ENCODE peak calls at places on chromosomes 5 and 9, in five cellular contexts. Z, X, M, I and Y are unnamed samples.

GRCh38 chr9:17531642-17532254 is 47.1 kb upstream of the SH3GL2 start:
- DNase-seq in Z (peak; percentile 82), X (no peak), M (no peak), I (no peak), Y (peak; percentile 53)

GRCh38 chr5:76406014-76406413 is 2.9 kb downstream of the IQGAP2 start:
- DNase-seq in Z (no peak), X (no peak), M (no peak), I (no peak), Y (no peak)

GRCh38 chr5:148740966-148741742 is 85.3 kb upstream of the ADRB2 start:
- DNase-seq in Z (peak; percentile 56), X (no peak), M (no peak), I (no peak), Y (peak; percentile 77)

GRCh38 chr9:110370316-110370715 is 32.7 kb upstream of the TXNDC8 start:
- DNase-seq in Z (no peak), X (no peak), M (no peak), I (no peak), Y (peak; percentile 87)

GRCh38 chr5:174355208-174355612 is 309.7 kb downstream of the NSG2 start:
- DNase-seq in Z (no peak), X (no peak), M (no peak), I (no peak), Y (peak; percentile 87)

GRCh38 chr9:131627846-131628820 is 82.8 kb downstream of the PRRT1B start:
- DNase-seq in Z (no peak), X (peak; percentile 85), M (no peak), I (peak; percentile 88), Y (no peak)

GRCh38 chr9:74742792-74743389 is 144.8 kb downstream of the TRPM6 start:
- DNase-seq in Z (peak; percentile 66), X (no peak), M (no peak), I (no peak), Y (peak; percentile 26)

GRCh38 chr5:109619661-109620060 is 70.1 kb upstream of the MAN2A1 start:
- DNase-seq in Z (no peak), X (no peak), M (no peak), I (no peak), Y (no peak)

GRCh38 chr9:122314193-122314592 is 49.5 kb downstream of the MRRF start:
- DNase-seq in Z (no peak), X (no peak), M (no peak), I (no peak), Y (no peak)

GRCh38 chr9:72858089-72858912 is 94.6 kb downstream of the ALDH1A1 start:
- DNase-seq in Z (no peak), X (peak; percentile 46), M (no peak), I (no peak), Y (no peak)

GRCh38 chr9:93081081-93081529 is 14.9 kb upstream of the CARD19 start:
- DNase-seq in Z (no peak), X (no peak), M (peak; percentile 17), I (peak; percentile 19), Y (no peak)

GRCh38 chr9:110432253-110432652 is 94.6 kb upstream of the TXNDC8 start:
- DNase-seq in Z (no peak), X (no peak), M (no peak), I (no peak), Y (no peak)

GRCh38 chr9:21812945-21813568 is 10.6 kb downstream of the MTAP start:
- DNase-seq in Z (peak; percentile 82), X (peak; percentile 64), M (peak; percentile 71), I (peak; percentile 90), Y (peak; percentile 58)

DNA sequence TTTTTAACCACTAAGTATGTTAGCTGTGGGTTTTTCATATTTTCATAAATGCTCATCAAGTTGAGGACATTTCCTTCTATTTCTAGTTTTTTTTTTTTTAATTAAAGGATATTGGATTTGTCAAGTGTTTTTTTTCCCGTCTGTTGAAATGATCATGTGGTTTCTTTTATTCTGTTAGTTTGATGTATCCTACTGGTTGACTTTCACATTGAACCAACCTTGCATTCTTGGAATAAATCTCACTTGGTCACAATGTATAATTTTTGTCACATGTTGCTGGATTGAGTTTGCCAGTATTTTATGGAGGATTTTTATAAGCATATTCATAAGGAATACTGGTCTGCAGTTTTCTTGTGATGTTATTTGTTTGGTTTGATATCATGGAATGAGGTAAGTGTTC is 12.4 kb downstream of the FAM200C start:
- DNase-seq in Z (no peak), X (no peak), M (no peak), I (no peak), Y (no peak)
- TF ChIP-seq CTCF in Z (no peak), X (no peak), M (no peak), I (no peak), Y (no peak)

DNA sequence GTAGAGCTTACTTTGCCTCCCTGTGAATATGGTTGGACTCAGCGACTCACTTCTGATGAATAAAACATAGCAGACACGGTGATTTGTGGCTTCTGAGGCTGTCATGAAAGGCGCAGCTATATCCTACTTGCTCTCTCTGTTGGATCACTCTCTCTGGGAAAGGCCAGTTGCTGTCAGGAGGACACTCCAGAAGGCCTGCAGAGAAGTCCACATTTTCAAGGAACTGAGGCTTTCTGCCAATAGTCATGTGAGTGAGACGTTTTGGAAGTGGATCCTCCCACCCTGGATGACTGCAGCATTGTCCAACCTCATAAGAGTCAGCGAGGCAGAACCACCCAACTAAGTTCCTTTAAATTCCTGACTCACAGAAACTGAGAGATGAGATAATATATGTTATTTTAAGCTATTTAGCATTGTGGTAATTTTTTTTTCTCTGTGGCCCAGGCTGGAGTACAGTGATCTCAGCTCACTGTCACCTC is 156.0 kb upstream of the MAST4 start:
- DNase-seq in Z (no peak), X (peak; percentile 65), M (no peak), I (no peak), Y (no peak)
- H3K27ac ChIP-seq in Z (no peak overlapping the region), X (peak overlapping the region; percentile 53), M (no peak overlapping the region), I (no peak overlapping the region), Y (no peak overlapping the region)

GRCh38 chr5:100790170-100790665 is 112.9 kb downstream of the ST8SIA4 start:
- DNase-seq in Z (peak; percentile 60), X (no peak), M (no peak), I (peak; percentile 58), Y (no peak)
- TF ChIP-seq CTCF in Z (peak; percentile 35), X (peak; percentile 31), M (no peak), I (no peak), Y (no peak)

GRCh38 chr5:180625791-180626660 is 23.4 kb downstream of the FLT4 start:
- DNase-seq in Z (no peak), X (no peak), M (no peak), I (no peak), Y (no peak)
- H3K27ac ChIP-seq in Z (no peak overlapping the region), X (no peak overlapping the region), M (no peak overlapping the region), I (no peak overlapping the region), Y (no peak overlapping the region)

GRCh38 chr5:179795863-179796833 is 2.4 kb downstream of the LTC4S start:
- DNase-seq in Z (peak; percentile 90), X (peak; percentile 78), M (peak; percentile 59), I (peak; percentile 98), Y (peak; percentile 80)
- TF ChIP-seq CTCF in Z (peak; percentile 75), X (peak; percentile 92), M (peak; percentile 78), I (peak; percentile 98), Y (peak; percentile 95)

DNA sequence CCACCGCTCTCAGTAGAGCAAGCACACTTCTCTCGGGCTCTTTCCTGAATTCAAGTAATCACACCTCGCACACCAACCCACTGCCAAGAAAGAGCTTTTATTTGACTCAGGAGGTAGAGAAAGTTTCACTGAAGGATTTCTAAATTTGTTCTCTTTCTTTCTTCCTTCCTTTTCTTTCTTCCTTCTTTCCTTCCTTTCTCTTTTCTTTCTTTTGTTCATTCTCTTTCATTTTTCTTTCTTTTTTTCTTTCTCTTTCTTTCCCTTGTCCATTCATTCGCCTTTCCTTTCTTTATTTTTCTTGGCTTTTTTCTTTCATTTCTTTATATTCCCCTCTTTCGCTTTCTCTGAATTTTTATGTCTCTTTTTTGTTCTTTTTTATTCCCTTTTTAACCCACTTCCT is 300.1 kb downstream of the ENC1 start:
- DNase-seq in Z (no peak), X (no peak), M (no peak), I (no peak), Y (no peak)
- H3K27ac ChIP-seq in Z (no peak overlapping the region), X (no peak overlapping the region), M (no peak overlapping the region), I (no peak overlapping the region), Y (no peak overlapping the region)

GRCh38 chr5:171606414-171607024 is 179.1 kb upstream of the SMIM23 start:
- DNase-seq in Z (peak; percentile 43), X (no peak), M (no peak), I (no peak), Y (no peak)
- TF ChIP-seq CTCF in Z (peak; percentile 56), X (no peak), M (no peak), I (peak; percentile 23), Y (peak; percentile 31)

DNA sequence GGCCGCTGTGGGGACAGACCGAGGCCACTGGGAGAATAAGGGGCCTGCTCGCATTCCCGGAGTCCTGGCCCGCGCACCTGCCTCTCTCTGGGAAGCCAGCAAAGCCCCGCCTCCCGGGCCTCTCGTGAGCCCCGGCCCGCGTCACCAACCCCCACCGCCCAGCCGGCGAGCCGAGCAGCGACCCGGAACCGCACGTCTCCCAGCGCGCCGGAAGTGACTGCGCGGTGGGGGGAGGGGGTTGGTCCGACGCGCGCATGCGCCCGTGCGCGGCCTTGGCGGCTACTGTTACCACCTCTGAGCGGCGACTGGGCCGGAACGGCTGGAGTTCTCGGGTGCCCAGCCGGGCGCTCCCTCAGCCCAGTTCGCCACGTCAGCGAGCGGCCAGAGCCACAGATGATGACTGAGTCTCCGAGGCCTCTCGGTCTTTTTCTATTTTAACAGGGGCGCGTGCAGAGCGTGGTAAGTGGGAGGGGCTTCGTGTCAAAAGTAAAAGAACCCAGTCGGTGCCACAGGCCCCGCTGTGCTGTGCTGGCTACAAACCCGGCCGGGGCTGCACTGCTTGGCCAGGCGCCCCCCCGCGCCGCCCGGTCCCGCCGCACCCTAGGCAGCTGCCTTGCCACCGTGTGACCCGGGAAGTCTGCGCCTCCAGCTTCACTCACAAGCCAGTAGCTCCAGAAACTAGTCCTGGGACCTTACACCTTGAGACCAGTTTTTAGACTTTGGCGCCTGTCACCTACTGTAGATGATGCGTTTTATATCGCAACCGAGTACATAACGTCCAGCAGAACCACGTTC is at the start of gene GOLGA1:
- DNase-seq in Z (peak; percentile 99), X (peak; percentile 97), M (peak; percentile 87), I (peak; percentile 99), Y (peak; percentile 99)
- H3K27ac ChIP-seq in Z (peak within 1 kb of the TSS; percentile 93), X (peak within 1 kb of the TSS; percentile 99), M (peak within 1 kb of the TSS; percentile 93), I (peak within 1 kb of the TSS; percentile 98), Y (peak within 1 kb of the TSS; percentile 99)

GRCh38 chr9:135326141-135326540 is 153.4 kb upstream of the PPP1R26 start:
- DNase-seq in Z (no peak), X (no peak), M (peak; percentile 9), I (no peak), Y (no peak)
- TF ChIP-seq CTCF in Z (no peak), X (no peak), M (no peak), I (no peak), Y (no peak)